ENCODE peak calls at places on chromosomes 11 and 22, in five cellular contexts. One of them, this sample, is unnamed.

GRCh38 chr11:70104419-70104818 is 26.3 kb downstream of the ANO1 start:
- DNase-seq in stimulated activated effector memory CD8-positive, alpha-beta T cell treated with anti-CD3 and anti-CD28 coated beads, Interleukin-12 subunit alpha, Interleukin-12 subunit beta, amount 100 ng/mL, for 72 hours: no peak
- DNase-seq in EL: no peak
- DNase-seq in CD8-positive, alpha-beta memory T cell: no peak
- DNase-seq in ACHN: no peak
- DNase-seq in this sample: no peak

GRCh38 chr11:75538150-75538942 is 12.6 kb upstream of the GDPD5 start:
- DNase-seq in EL: no peak
- DNase-seq in ACHN: no peak
- DNase-seq in stimulated activated effector memory CD8-positive, alpha-beta T cell treated with anti-CD3 and anti-CD28 coated beads, Interleukin-12 subunit alpha, Interleukin-12 subunit beta, amount 100 ng/mL, for 72 hours: no peak
- DNase-seq in CD8-positive, alpha-beta memory T cell: no peak
- DNase-seq in this sample: no peak

GRCh38 chr22:50520826-50521453 is 4.5 kb downstream of the SCO2 start:
- DNase-seq in stimulated activated effector memory CD8-positive, alpha-beta T cell treated with anti-CD3 and anti-CD28 coated beads, Interleukin-12 subunit alpha, Interleukin-12 subunit beta, amount 100 ng/mL, for 72 hours: peak; percentile 52
- DNase-seq in ACHN: no peak
- DNase-seq in CD8-positive, alpha-beta memory T cell: no peak
- DNase-seq in EL: no peak
- DNase-seq in this sample: no peak

GRCh38 chr11:46686886-46687810 is 13.3 kb downstream of the ARHGAP1 start:
- DNase-seq in stimulated activated effector memory CD8-positive, alpha-beta T cell treated with anti-CD3 and anti-CD28 coated beads, Interleukin-12 subunit alpha, Interleukin-12 subunit beta, amount 100 ng/mL, for 72 hours: no peak
- DNase-seq in CD8-positive, alpha-beta memory T cell: no peak
- DNase-seq in EL: peak; percentile 44
- DNase-seq in ACHN: no peak
- DNase-seq in this sample: peak; percentile 21

GRCh38 chr11:32290783-32291182 is 144.6 kb downstream of the WT1 start:
- DNase-seq in EL: no peak
- DNase-seq in stimulated activated effector memory CD8-positive, alpha-beta T cell treated with anti-CD3 and anti-CD28 coated beads, Interleukin-12 subunit alpha, Interleukin-12 subunit beta, amount 100 ng/mL, for 72 hours: no peak
- DNase-seq in ACHN: no peak
- DNase-seq in CD8-positive, alpha-beta memory T cell: no peak
- DNase-seq in this sample: peak; percentile 92

GRCh38 chr11:13297917-13298356 is 20.3 kb downstream of the BMAL1 start:
- DNase-seq in CD8-positive, alpha-beta memory T cell: no peak
- DNase-seq in EL: no peak
- DNase-seq in ACHN: no peak
- DNase-seq in stimulated activated effector memory CD8-positive, alpha-beta T cell treated with anti-CD3 and anti-CD28 coated beads, Interleukin-12 subunit alpha, Interleukin-12 subunit beta, amount 100 ng/mL, for 72 hours: peak; percentile 74
- DNase-seq in this sample: no peak

GRCh38 chr11:112455791-112456190 is 195.1 kb upstream of the PLET1 start:
- DNase-seq in EL: no peak
- DNase-seq in ACHN: no peak
- DNase-seq in stimulated activated effector memory CD8-positive, alpha-beta T cell treated with anti-CD3 and anti-CD28 coated beads, Interleukin-12 subunit alpha, Interleukin-12 subunit beta, amount 100 ng/mL, for 72 hours: no peak
- DNase-seq in CD8-positive, alpha-beta memory T cell: no peak
- DNase-seq in this sample: no peak

GRCh38 chr11:65435981-65436411 is 13.4 kb downstream of the NEAT1 start:
- DNase-seq in CD8-positive, alpha-beta memory T cell: no peak
- DNase-seq in EL: no peak
- DNase-seq in ACHN: no peak
- DNase-seq in stimulated activated effector memory CD8-positive, alpha-beta T cell treated with anti-CD3 and anti-CD28 coated beads, Interleukin-12 subunit alpha, Interleukin-12 subunit beta, amount 100 ng/mL, for 72 hours: no peak
- DNase-seq in this sample: no peak

GRCh38 chr11:10379433-10379832 is 74.6 kb downstream of the ADM start:
- DNase-seq in stimulated activated effector memory CD8-positive, alpha-beta T cell treated with anti-CD3 and anti-CD28 coated beads, Interleukin-12 subunit alpha, Interleukin-12 subunit beta, amount 100 ng/mL, for 72 hours: no peak
- DNase-seq in CD8-positive, alpha-beta memory T cell: no peak
- DNase-seq in ACHN: no peak
- DNase-seq in EL: peak; percentile 80
- DNase-seq in this sample: no peak

GRCh38 chr11:29629281-29629680 is 387.5 kb downstream of the KCNA4 start:
- DNase-seq in stimulated activated effector memory CD8-positive, alpha-beta T cell treated with anti-CD3 and anti-CD28 coated beads, Interleukin-12 subunit alpha, Interleukin-12 subunit beta, amount 100 ng/mL, for 72 hours: no peak
- DNase-seq in CD8-positive, alpha-beta memory T cell: no peak
- DNase-seq in EL: no peak
- DNase-seq in ACHN: no peak
- DNase-seq in this sample: no peak

GRCh38 chr11:34148504-34149165 is 43.2 kb downstream of the NAT10 start:
- DNase-seq in stimulated activated effector memory CD8-positive, alpha-beta T cell treated with anti-CD3 and anti-CD28 coated beads, Interleukin-12 subunit alpha, Interleukin-12 subunit beta, amount 100 ng/mL, for 72 hours: no peak
- DNase-seq in EL: no peak
- DNase-seq in CD8-positive, alpha-beta memory T cell: no peak
- DNase-seq in ACHN: no peak
- DNase-seq in this sample: no peak

GRCh38 chr22:47169801-47170140 is 407.3 kb downstream of the TBC1D22A start:
- DNase-seq in stimulated activated effector memory CD8-positive, alpha-beta T cell treated with anti-CD3 and anti-CD28 coated beads, Interleukin-12 subunit alpha, Interleukin-12 subunit beta, amount 100 ng/mL, for 72 hours: no peak
- DNase-seq in EL: no peak
- DNase-seq in ACHN: no peak
- DNase-seq in CD8-positive, alpha-beta memory T cell: no peak
- DNase-seq in this sample: no peak

GRCh38 chr11:108959874-108960273 is 295.0 kb downstream of the DDX10 start:
- DNase-seq in stimulated activated effector memory CD8-positive, alpha-beta T cell treated with anti-CD3 and anti-CD28 coated beads, Interleukin-12 subunit alpha, Interleukin-12 subunit beta, amount 100 ng/mL, for 72 hours: no peak
- DNase-seq in ACHN: no peak
- DNase-seq in CD8-positive, alpha-beta memory T cell: no peak
- DNase-seq in EL: no peak
- DNase-seq in this sample: no peak

GRCh38 chr22:50018608-50019291 is 6.2 kb upstream of the IL17REL start:
- DNase-seq in CD8-positive, alpha-beta memory T cell: peak; percentile 34
- DNase-seq in stimulated activated effector memory CD8-positive, alpha-beta T cell treated with anti-CD3 and anti-CD28 coated beads, Interleukin-12 subunit alpha, Interleukin-12 subunit beta, amount 100 ng/mL, for 72 hours: no peak
- DNase-seq in EL: no peak
- DNase-seq in ACHN: no peak
- DNase-seq in this sample: no peak

GRCh38 chr11:17273668-17274321 is 2.7 kb upstream of the NUCB2 start:
- DNase-seq in stimulated activated effector memory CD8-positive, alpha-beta T cell treated with anti-CD3 and anti-CD28 coated beads, Interleukin-12 subunit alpha, Interleukin-12 subunit beta, amount 100 ng/mL, for 72 hours: no peak
- DNase-seq in CD8-positive, alpha-beta memory T cell: no peak
- DNase-seq in EL: no peak
- DNase-seq in ACHN: no peak
- DNase-seq in this sample: no peak

GRCh38 chr11:72036687-72037086 is 38.0 kb downstream of the IL18BP start:
- DNase-seq in CD8-positive, alpha-beta memory T cell: no peak
- DNase-seq in ACHN: no peak
- DNase-seq in stimulated activated effector memory CD8-positive, alpha-beta T cell treated with anti-CD3 and anti-CD28 coated beads, Interleukin-12 subunit alpha, Interleukin-12 subunit beta, amount 100 ng/mL, for 72 hours: no peak
- DNase-seq in EL: no peak
- DNase-seq in this sample: no peak

GRCh38 chr22:48574776-48575566 is 1252.7 kb downstream of the BRD1 start:
- DNase-seq in CD8-positive, alpha-beta memory T cell: no peak
- DNase-seq in EL: peak; percentile 5
- DNase-seq in ACHN: peak; percentile 15
- DNase-seq in stimulated activated effector memory CD8-positive, alpha-beta T cell treated with anti-CD3 and anti-CD28 coated beads, Interleukin-12 subunit alpha, Interleukin-12 subunit beta, amount 100 ng/mL, for 72 hours: peak; percentile 50
- DNase-seq in this sample: peak; percentile 28

GRCh38 chr22:32080904-32081303 is 37.8 kb downstream of the SLC5A1 start:
- DNase-seq in EL: peak; percentile 49
- DNase-seq in ACHN: peak; percentile 62
- DNase-seq in stimulated activated effector memory CD8-positive, alpha-beta T cell treated with anti-CD3 and anti-CD28 coated beads, Interleukin-12 subunit alpha, Interleukin-12 subunit beta, amount 100 ng/mL, for 72 hours: no peak
- DNase-seq in CD8-positive, alpha-beta memory T cell: peak; percentile 9
- DNase-seq in this sample: peak; percentile 79

GRCh38 chr11:58067685-58068084 is 36.9 kb downstream of the OR6Q1 start:
- DNase-seq in stimulated activated effector memory CD8-positive, alpha-beta T cell treated with anti-CD3 and anti-CD28 coated beads, Interleukin-12 subunit alpha, Interleukin-12 subunit beta, amount 100 ng/mL, for 72 hours: no peak
- DNase-seq in CD8-positive, alpha-beta memory T cell: no peak
- DNase-seq in ACHN: no peak
- DNase-seq in EL: no peak
- DNase-seq in this sample: no peak

GRCh38 chr11:66663741-66664296 is 13.9 kb downstream of the RBM4B start:
- DNase-seq in EL: no peak
- DNase-seq in ACHN: no peak
- DNase-seq in CD8-positive, alpha-beta memory T cell: no peak
- DNase-seq in stimulated activated effector memory CD8-positive, alpha-beta T cell treated with anti-CD3 and anti-CD28 coated beads, Interleukin-12 subunit alpha, Interleukin-12 subunit beta, amount 100 ng/mL, for 72 hours: no peak
- DNase-seq in this sample: no peak

GRCh38 chr11:133153031-133153430 is 379.3 kb downstream of the OPCML start:
- DNase-seq in EL: peak; percentile 1
- DNase-seq in ACHN: no peak
- DNase-seq in CD8-positive, alpha-beta memory T cell: no peak
- DNase-seq in stimulated activated effector memory CD8-positive, alpha-beta T cell treated with anti-CD3 and anti-CD28 coated beads, Interleukin-12 subunit alpha, Interleukin-12 subunit beta, amount 100 ng/mL, for 72 hours: no peak
- DNase-seq in this sample: no peak

GRCh38 chr11:114059278-114059983 is at the start of gene ZBTB16:
- DNase-seq in EL: no peak
- DNase-seq in stimulated activated effector memory CD8-positive, alpha-beta T cell treated with anti-CD3 and anti-CD28 coated beads, Interleukin-12 subunit alpha, Interleukin-12 subunit beta, amount 100 ng/mL, for 72 hours: no peak
- DNase-seq in ACHN: no peak
- DNase-seq in CD8-positive, alpha-beta memory T cell: peak; percentile 38
- DNase-seq in this sample: no peak

GRCh38 chr11:61783717-61784505 is 8.5 kb downstream of the TMEM258 start:
- DNase-seq in ACHN: no peak
- DNase-seq in stimulated activated effector memory CD8-positive, alpha-beta T cell treated with anti-CD3 and anti-CD28 coated beads, Interleukin-12 subunit alpha, Interleukin-12 subunit beta, amount 100 ng/mL, for 72 hours: no peak
- DNase-seq in EL: peak; percentile 62
- DNase-seq in CD8-positive, alpha-beta memory T cell: no peak
- DNase-seq in this sample: no peak

GRCh38 chr11:119794141-119794665 is 65.2 kb upstream of the NECTIN1 start:
- DNase-seq in stimulated activated effector memory CD8-positive, alpha-beta T cell treated with anti-CD3 and anti-CD28 coated beads, Interleukin-12 subunit alpha, Interleukin-12 subunit beta, amount 100 ng/mL, for 72 hours: no peak
- DNase-seq in ACHN: no peak
- DNase-seq in CD8-positive, alpha-beta memory T cell: no peak
- DNase-seq in EL: no peak
- DNase-seq in this sample: no peak

GRCh38 chr11:11036185-11037161 is 178.6 kb upstream of the ZBED5 start:
- DNase-seq in ACHN: peak; percentile 60
- DNase-seq in EL: peak; percentile 24
- DNase-seq in stimulated activated effector memory CD8-positive, alpha-beta T cell treated with anti-CD3 and anti-CD28 coated beads, Interleukin-12 subunit alpha, Interleukin-12 subunit beta, amount 100 ng/mL, for 72 hours: no peak
- DNase-seq in CD8-positive, alpha-beta memory T cell: peak; percentile 55
- DNase-seq in this sample: no peak

GRCh38 chr11:131095501-131096185 is 179.4 kb upstream of the SNX19 start:
- DNase-seq in CD8-positive, alpha-beta memory T cell: no peak
- DNase-seq in EL: no peak
- DNase-seq in stimulated activated effector memory CD8-positive, alpha-beta T cell treated with anti-CD3 and anti-CD28 coated beads, Interleukin-12 subunit alpha, Interleukin-12 subunit beta, amount 100 ng/mL, for 72 hours: no peak
- DNase-seq in ACHN: no peak
- DNase-seq in this sample: no peak

GRCh38 chr11:23212829-23213228 is 352.6 kb upstream of the CCDC179 start:
- DNase-seq in CD8-positive, alpha-beta memory T cell: no peak
- DNase-seq in ACHN: no peak
- DNase-seq in stimulated activated effector memory CD8-positive, alpha-beta T cell treated with anti-CD3 and anti-CD28 coated beads, Interleukin-12 subunit alpha, Interleukin-12 subunit beta, amount 100 ng/mL, for 72 hours: no peak
- DNase-seq in EL: no peak
- DNase-seq in this sample: no peak

GRCh38 chr11:43992834-43993637 is 50.6 kb downstream of the C11orf96 start:
- DNase-seq in EL: no peak
- DNase-seq in CD8-positive, alpha-beta memory T cell: no peak
- DNase-seq in ACHN: no peak
- DNase-seq in stimulated activated effector memory CD8-positive, alpha-beta T cell treated with anti-CD3 and anti-CD28 coated beads, Interleukin-12 subunit alpha, Interleukin-12 subunit beta, amount 100 ng/mL, for 72 hours: no peak
- DNase-seq in this sample: no peak

GRCh38 chr22:27815826-27816530 is 14.4 kb upstream of the MN1 start:
- DNase-seq in ACHN: no peak
- DNase-seq in stimulated activated effector memory CD8-positive, alpha-beta T cell treated with anti-CD3 and anti-CD28 coated beads, Interleukin-12 subunit alpha, Interleukin-12 subunit beta, amount 100 ng/mL, for 72 hours: no peak
- DNase-seq in EL: no peak
- DNase-seq in CD8-positive, alpha-beta memory T cell: no peak
- DNase-seq in this sample: no peak

GRCh38 chr11:95505927-95506426 is 275.0 kb upstream of the SESN3 start:
- DNase-seq in CD8-positive, alpha-beta memory T cell: no peak
- DNase-seq in stimulated activated effector memory CD8-positive, alpha-beta T cell treated with anti-CD3 and anti-CD28 coated beads, Interleukin-12 subunit alpha, Interleukin-12 subunit beta, amount 100 ng/mL, for 72 hours: no peak
- DNase-seq in EL: peak; percentile 23
- DNase-seq in ACHN: no peak
- DNase-seq in this sample: no peak

GRCh38 chr11:71139516-71140205 is 112.7 kb downstream of the SHANK2 start:
- DNase-seq in EL: no peak
- DNase-seq in stimulated activated effector memory CD8-positive, alpha-beta T cell treated with anti-CD3 and anti-CD28 coated beads, Interleukin-12 subunit alpha, Interleukin-12 subunit beta, amount 100 ng/mL, for 72 hours: no peak
- DNase-seq in CD8-positive, alpha-beta memory T cell: no peak
- DNase-seq in ACHN: no peak
- DNase-seq in this sample: peak; percentile 52

GRCh38 chr22:44669725-44670027 is 32.3 kb upstream of the PRR5 start:
- DNase-seq in stimulated activated effector memory CD8-positive, alpha-beta T cell treated with anti-CD3 and anti-CD28 coated beads, Interleukin-12 subunit alpha, Interleukin-12 subunit beta, amount 100 ng/mL, for 72 hours: no peak
- DNase-seq in EL: peak; percentile 24
- DNase-seq in ACHN: peak; percentile 37
- DNase-seq in CD8-positive, alpha-beta memory T cell: no peak
- DNase-seq in this sample: no peak